ENCODE peak calls at places on chromosomes 7 and 10, in eight cellular contexts. D, Y, P, R, E, Z, O and K are unnamed samples.

GRCh38 chr7:128358233-128358632 is 3.3 kb downstream of the PRRT4 start:
- DNase-seq in D (no peak), P (no peak), O (no peak), E (no peak), Y (no peak), R (no peak), Z (no peak), K (no peak)

GRCh38 chr10:25176421-25176968 is 1.7 kb downstream of the GPR158 start:
- DNase-seq in D (peak; percentile 15), Y (no peak), P (no peak), O (no peak), E (no peak), Z (no peak), R (no peak), K (no peak)

GRCh38 chr10:27646194-27646593 is 99.4 kb downstream of the MKX start:
- DNase-seq in D (no peak), O (no peak), P (no peak), E (no peak), Y (no peak), R (peak; percentile 77), Z (no peak), K (no peak)

GRCh38 chr10:125823663-125824251 is 411 bp downstream of the BCCIP start:
- DNase-seq in O (no peak), P (no peak), R (peak; percentile 54), Z (no peak), Y (no peak), E (no peak), D (peak; percentile 12), K (no peak)

GRCh38 chr7:36600869-36601530 is 123.3 kb downstream of the AOAH start:
- DNase-seq in Z (no peak), Y (peak; percentile 49), O (no peak), E (peak; percentile 86), D (no peak), R (no peak), P (peak; percentile 55), K (no peak)

GRCh38 chr7:27182861-27183681 is 2.0 kb downstream of the HOXA11 start:
- DNase-seq in O (no peak), Z (no peak), Y (no peak), D (peak; percentile 38), R (no peak), P (no peak), E (no peak), K (no peak)

GRCh38 chr7:152347888-152348287 is 87.9 kb downstream of the KMT2C start:
- DNase-seq in P (no peak), D (no peak), Z (no peak), Y (no peak), E (no peak), O (no peak), R (no peak), K (no peak)

GRCh38 chr10:131573256-131574215 is 262.0 kb upstream of the TCERG1L start:
- DNase-seq in P (no peak), D (no peak), O (no peak), Y (no peak), E (no peak), Z (no peak), R (no peak), K (no peak)

GRCh38 chr10:72736881-72737280 is 44.9 kb downstream of the MCU start:
- DNase-seq in O (no peak), Y (no peak), E (no peak), R (no peak), Z (no peak), P (no peak), D (no peak), K (no peak)

GRCh38 chr10:7610651-7611389 is 55.9 kb downstream of the ITIH5 start:
- DNase-seq in P (no peak), Y (peak; percentile 40), Z (no peak), D (no peak), R (peak; percentile 91), O (no peak), E (peak; percentile 29), K (no peak)

GRCh38 chr7:133571066-133571465 is 318.2 kb downstream of the EXOC4 start:
- DNase-seq in Z (no peak), E (no peak), R (no peak), D (no peak), Y (no peak), O (peak; percentile 10), P (no peak), K (no peak)

GRCh38 chr7:101436857-101437576 is 74.3 kb downstream of the COL26A1 start:
- DNase-seq in Y (no peak), Z (no peak), D (peak; percentile 78), E (peak; percentile 21), P (no peak), O (no peak), R (no peak), K (no peak)

GRCh38 chr10:42149027-42149700 is 489.2 kb downstream of the ZNF33B start:
- DNase-seq in O (no peak), Y (no peak), E (no peak), D (no peak), R (no peak), Z (peak; percentile 19), P (no peak), K (no peak)

GRCh38 chr10:68043030-68043429 is 32.1 kb downstream of the HERC4 start:
- DNase-seq in Y (peak; percentile 32), P (no peak), O (no peak), D (no peak), R (peak; percentile 57), E (no peak), Z (no peak), K (no peak)

GRCh38 chr7:156943091-156944041 is 6.1 kb upstream of the NOM1 start:
- DNase-seq in D (no peak), P (no peak), E (no peak), Z (no peak), Y (no peak), O (no peak), R (no peak), K (no peak)

GRCh38 chr7:40723829-40724228 is 589.0 kb downstream of the SUGCT start:
- DNase-seq in E (no peak), R (peak; percentile 28), Z (no peak), D (no peak), Y (no peak), O (no peak), P (no peak), K (no peak)

GRCh38 chr10:78454123-78454645 is 420.5 kb downstream of the RPS24 start:
- DNase-seq in O (no peak), D (no peak), R (no peak), Z (no peak), P (no peak), E (no peak), Y (no peak), K (no peak)

GRCh38 chr10:103551619-103552602 is 58.4 kb downstream of the NEURL1 start:
- DNase-seq in Z (no peak), O (no peak), R (no peak), Y (no peak), P (no peak), D (no peak), E (no peak), K (no peak)

GRCh38 chr7:142785841-142786250 is 15.1 kb downstream of the PRSS2 start:
- DNase-seq in O (no peak), Z (peak; percentile 71), D (no peak), E (no peak), R (no peak), P (no peak), Y (no peak), K (no peak)

GRCh38 chr10:20492447-20492846 is 404.7 kb downstream of the NEBL start:
- DNase-seq in Z (no peak), E (peak; percentile 5), O (no peak), R (no peak), P (no peak), Y (no peak), D (no peak), K (no peak)

GRCh38 chr7:158428842-158429753 is 158.5 kb downstream of the PTPRN2 start:
- DNase-seq in P (no peak), R (no peak), O (no peak), Y (no peak), D (peak; percentile 4), E (no peak), Z (no peak), K (no peak)

GRCh38 chr10:62665771-62666170 is 138.7 kb upstream of the ADO start:
- DNase-seq in E (no peak), D (no peak), Y (no peak), P (no peak), R (no peak), Z (no peak), O (no peak), K (no peak)

GRCh38 chr7:96596120-96596826 is 113.4 kb downstream of the SEM1 start:
- DNase-seq in P (no peak), E (peak; percentile 6), D (peak; percentile 27), Z (no peak), R (peak; percentile 7), Y (no peak), O (no peak), K (no peak)

GRCh38 chr10:91798736-91799579 is 732 bp downstream of the TNKS2 start:
- DNase-seq in R (peak; percentile 74), D (peak; percentile 37), O (peak; percentile 28), Z (peak; percentile 45), P (no peak), E (peak; percentile 54), Y (peak; percentile 50), K (no peak)

GRCh38 chr10:122507661-122508060 is 46.3 kb downstream of the HTRA1 start:
- DNase-seq in R (no peak), Z (no peak), E (no peak), O (no peak), D (no peak), P (no peak), Y (no peak), K (no peak)

GRCh38 chr7:50560865-50561351 is 4.3 kb downstream of the DDC start:
- DNase-seq in Z (no peak), P (no peak), D (peak; percentile 30), R (no peak), E (no peak), O (peak; percentile 80), Y (no peak), K (no peak)

GRCh38 chr7:134533288-134533771 is 6.0 kb downstream of the AKR1B10 start:
- DNase-seq in O (no peak), Z (no peak), E (peak; percentile 55), R (peak; percentile 27), D (no peak), Y (no peak), P (no peak), K (no peak)

GRCh38 chr7:101200504-101200861 is 353 bp downstream of the MOGAT3 start:
- DNase-seq in P (no peak), Z (no peak), R (no peak), O (peak; percentile 20), E (no peak), D (no peak), Y (no peak), K (no peak)

GRCh38 chr7:8365499-8366110 is 67.8 kb upstream of the NXPH1 start:
- DNase-seq in Y (no peak), O (peak; percentile 37), P (no peak), D (peak; percentile 22), E (peak; percentile 33), Z (no peak), R (peak; percentile 0), K (no peak)

GRCh38 chr10:33279791-33280190 is 54.7 kb downstream of the NRP1 start:
- DNase-seq in Z (no peak), P (no peak), O (no peak), R (peak; percentile 63), E (no peak), Y (no peak), D (no peak), K (no peak)

GRCh38 chr7:268991-269390 is 21.0 kb upstream of the FOXL3 start:
- DNase-seq in R (no peak), D (no peak), Y (no peak), E (no peak), P (no peak), Z (no peak), O (no peak), K (no peak)

GRCh38 chr7:1359681-1360485 is 99.4 kb downstream of the MICALL2 start:
- DNase-seq in O (no peak), Y (no peak), P (no peak), R (no peak), D (no peak), Z (no peak), E (no peak), K (no peak)

GRCh38 chr10:77692782-77693181 is 55.2 kb upstream of the KCNMA1 start:
- DNase-seq in O (no peak), D (no peak), E (no peak), R (peak; percentile 34), Z (no peak), Y (peak; percentile 33), P (no peak), K (no peak)

GRCh38 chr10:24541239-24541753 is 182.4 kb downstream of the ARHGAP21 start:
- DNase-seq in P (no peak), R (no peak), O (peak; percentile 97), E (no peak), Y (no peak), Z (no peak), D (no peak), K (no peak)